ENCODE peak calls at places on chromosome 10, in eight cellular contexts. I is stomach, X is left lung, J is dorsolateral prefrontal cortex, M is adrenal gland, A is HFF-Myc, O is kidney epithelial cell, Z is prostate gland. N is an unnamed sample.

GRCh38 chr10:71201921-71202713 is 10.3 kb upstream of the UNC5B start:
- DNase-seq in I (no peak), X (no peak), J (no peak), M (no peak), A (no peak), O (no peak), Z (no peak), N (no peak)

GRCh38 chr10:118732253-118733194 is 22.2 kb downstream of the CACUL1 start:
- DNase-seq in I (no peak), X (no peak), J (no peak), M (no peak), A (no peak), O (no peak), Z (no peak), N (peak; percentile 12)

GRCh38 chr10:3126741-3127342 is 45.7 kb downstream of the PITRM1 start:
- DNase-seq in I (no peak), X (no peak), J (no peak), M (no peak), A (no peak), O (no peak), Z (no peak), N (no peak)

GRCh38 chr10:14084875-14085274 is 245.8 kb downstream of the FRMD4A start:
- DNase-seq in I (no peak), X (no peak), J (no peak), M (no peak), A (no peak), O (peak; percentile 71), Z (no peak), N (no peak)

GRCh38 chr10:13420532-13421307 is 72.6 kb upstream of the SEPHS1 start:
- DNase-seq in I (no peak), X (no peak), J (no peak), M (no peak), A (no peak), O (no peak), Z (no peak), N (no peak)

GRCh38 chr10:88849224-88849623 is 2.4 kb downstream of the ANKRD22 start:
- DNase-seq in I (no peak), X (no peak), J (no peak), M (no peak), A (no peak), O (no peak), Z (no peak), N (no peak)

GRCh38 chr10:11392776-11393175 is 218.7 kb downstream of the USP6NL start:
- DNase-seq in I (no peak), X (no peak), J (no peak), M (no peak), A (no peak), O (no peak), Z (no peak), N (no peak)

GRCh38 chr10:6186894-6187256 is 15.9 kb upstream of the PFKFB3 start:
- DNase-seq in I (no peak), X (no peak), J (no peak), M (no peak), A (no peak), O (no peak), Z (no peak), N (no peak)

GRCh38 chr10:134743-135600 is at the start of gene ZMYND11:
- DNase-seq in I (peak; percentile 67), X (peak; percentile 65), J (peak; percentile 40), M (peak; percentile 76), A (no peak), O (no peak), Z (peak; percentile 60), N (no peak)

GRCh38 chr10:92995509-92995908 is 65.1 kb upstream of the CYP26C1 start:
- DNase-seq in I (no peak), X (no peak), J (no peak), M (no peak), A (no peak), O (no peak), Z (no peak), N (no peak)

GRCh38 chr10:92989250-92989649 is 71.3 kb upstream of the CYP26C1 start:
- DNase-seq in I (no peak), X (no peak), J (no peak), M (no peak), A (no peak), O (no peak), Z (no peak), N (no peak)

GRCh38 chr10:92990615-92991014 is 70.0 kb upstream of the CYP26C1 start:
- DNase-seq in I (no peak), X (no peak), J (no peak), M (no peak), A (no peak), O (no peak), Z (peak; percentile 24), N (no peak)

GRCh38 chr10:92997620-92998019 is 63.0 kb upstream of the CYP26C1 start:
- DNase-seq in I (no peak), X (no peak), J (no peak), M (no peak), A (no peak), O (no peak), Z (no peak), N (no peak)

GRCh38 chr10:92993671-92994304 is 66.8 kb upstream of the CYP26C1 start:
- DNase-seq in I (no peak), X (no peak), J (no peak), M (no peak), A (no peak), O (no peak), Z (no peak), N (no peak)
- TF ChIP-seq CTCF in I (no peak), X (no peak), J (no peak), M (no peak), A (no peak), O (no peak), Z (no peak), N (no peak)

DNA sequence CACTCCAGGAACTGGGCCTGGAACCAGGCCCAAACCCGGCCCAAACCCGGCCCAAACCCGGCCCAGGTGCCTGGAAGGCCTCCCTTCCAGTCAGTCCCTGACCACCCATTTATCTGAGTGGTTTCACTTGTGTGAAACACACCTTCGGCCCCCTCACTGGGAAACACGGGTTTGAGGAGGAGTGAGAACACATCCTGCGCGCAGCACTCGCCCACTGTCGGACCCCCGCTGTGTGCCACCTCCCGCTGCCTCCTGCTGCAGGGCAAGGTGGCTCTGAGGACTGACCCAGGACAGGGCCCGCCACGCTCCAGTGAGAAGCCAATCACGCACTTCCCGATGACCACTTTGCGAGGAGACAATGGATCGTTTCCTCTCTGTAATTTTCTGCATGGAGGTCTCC is 197.5 kb downstream of the BUB3 start:
- DNase-seq in I (no peak), X (no peak), J (no peak), M (no peak), A (no peak), O (no peak), Z (no peak), N (no peak)
- H3K4me3 ChIP-seq in I (no peak overlapping the region), X (no peak overlapping the region), J (no peak overlapping the region), M (no peak overlapping the region), A (no peak overlapping the region), O (no peak overlapping the region), Z (no peak overlapping the region), N (no peak overlapping the region)

DNA sequence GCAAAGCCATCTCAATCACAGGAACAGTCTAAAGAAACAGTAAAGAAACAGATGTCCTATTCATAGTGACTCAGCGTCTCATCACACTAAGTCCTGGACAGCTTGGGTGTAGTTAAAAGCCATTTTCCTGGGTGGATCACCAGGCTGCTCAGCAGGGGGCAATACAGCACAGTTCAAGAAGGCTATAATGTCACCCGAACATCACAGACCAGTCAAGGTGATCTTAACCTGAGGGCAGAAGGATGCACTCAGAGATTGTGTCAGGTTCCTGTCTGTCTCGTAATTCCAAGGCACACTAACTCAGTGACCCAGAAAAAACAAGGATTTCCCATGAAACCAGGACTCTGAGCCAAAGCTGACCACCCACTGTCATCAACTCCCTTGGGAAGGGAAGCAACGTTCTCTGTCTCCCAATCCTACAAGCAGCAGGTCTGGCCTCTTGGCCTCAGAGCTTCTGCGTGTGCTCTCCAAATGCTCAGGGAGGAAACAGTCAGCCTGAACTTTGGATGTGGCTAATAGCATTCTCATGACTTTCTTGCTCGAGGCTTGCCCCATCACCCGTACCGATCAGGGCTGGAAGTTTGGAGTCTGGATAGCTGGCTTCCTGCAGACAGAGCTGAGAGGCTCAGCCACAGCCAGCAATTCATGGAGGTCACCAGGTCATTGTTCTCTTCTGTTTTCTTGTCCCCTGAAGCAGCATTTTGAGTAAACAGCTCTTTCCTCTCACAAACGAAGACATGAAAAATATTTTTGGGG is 90.4 kb upstream of the FAM171A1 start:
- DNase-seq in I (no peak), X (no peak), J (no peak), M (peak; percentile 26), A (peak; percentile 74), O (no peak), Z (no peak), N (no peak)
- TF ChIP-seq CTCF in I (no peak), X (no peak), J (no peak), M (peak; percentile 16), A (peak; percentile 63), O (no peak), Z (peak; percentile 20), N (no peak)

DNA sequence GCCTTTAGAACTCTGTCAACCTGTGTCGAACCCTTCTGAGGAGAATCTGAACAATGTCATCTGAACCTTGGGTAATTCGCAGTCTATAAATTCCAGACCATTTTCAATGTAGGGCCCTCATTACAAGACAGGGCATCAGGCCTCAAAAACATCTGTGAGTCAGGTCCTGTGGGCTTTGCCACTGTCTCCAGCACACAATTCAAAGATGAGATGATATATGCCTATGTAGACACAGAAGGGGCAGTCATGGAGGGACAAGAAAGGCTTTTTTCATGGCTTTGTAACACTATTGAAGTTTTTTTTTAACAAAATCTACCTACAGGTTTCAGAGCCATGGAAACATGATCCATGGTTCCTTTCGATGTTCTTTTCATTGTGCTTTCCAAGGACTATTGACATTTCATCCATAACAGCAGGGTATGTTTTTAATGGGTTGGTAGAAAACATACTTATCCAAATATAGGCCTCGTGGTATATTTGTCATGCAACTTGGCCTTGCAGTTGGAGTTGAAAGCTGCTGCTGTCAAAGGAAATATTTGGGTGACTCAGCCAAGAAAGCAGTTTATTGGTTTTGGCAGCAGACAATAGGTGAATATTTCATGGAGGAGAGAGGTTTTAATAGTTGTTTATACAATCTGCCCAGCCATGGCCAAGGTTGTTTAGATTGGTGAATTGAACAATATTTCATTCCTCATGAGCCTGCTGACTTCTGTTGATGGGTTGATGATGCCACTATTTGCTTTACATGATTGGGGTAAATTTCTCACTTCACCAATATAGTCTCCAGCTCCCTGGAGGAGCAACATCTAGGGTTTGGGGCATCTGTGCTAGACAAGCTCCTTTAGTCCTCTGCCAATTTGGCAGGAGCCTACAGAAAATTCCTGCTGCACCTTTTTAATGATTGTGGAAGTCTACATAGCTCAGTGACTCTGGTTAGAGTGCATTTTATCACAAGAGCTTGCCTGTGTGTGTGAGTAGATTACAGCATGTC is 158.4 kb upstream of the TMEM72 start:
- DNase-seq in I (no peak), X (no peak), J (no peak), M (no peak), A (peak; percentile 59), O (peak; percentile 92), Z (peak; percentile 81), N (no peak)
- H3K4me3 ChIP-seq in I (no peak overlapping the region), X (no peak overlapping the region), J (no peak overlapping the region), M (no peak overlapping the region), A (no peak overlapping the region), O (no peak overlapping the region), Z (no peak overlapping the region), N (no peak overlapping the region)

N was measured in GM12864.